ENCODE peak calls at places on chromosome 16, in five cellular contexts. N is bronchial epithelial cell; Z is CD4-positive, alpha-beta T cell; V is H1; D is fibroblast of the aortic adventitia. G is an unnamed sample.
A peak's percentile ranks its signal among the peaks of the same experiment; 100 is the strongest.

GRCh38 chr16:27202923-27203428 is 350 bp upstream of the KDM8 start:
- DNase-seq in N (no peak), Z (no peak), V (no peak), D (no peak), G (no peak)

GRCh38 chr16:28494141-28494851 is at the start of gene APOBR:
- DNase-seq in N (no peak), Z (peak; percentile 78), V (no peak), D (no peak), G (no peak)

GRCh38 chr16:89020068-89020924 is 43.3 kb upstream of the CBFA2T3 start:
- DNase-seq in N (no peak), Z (no peak), V (no peak), D (no peak), G (no peak)

GRCh38 chr16:88423448-88423850 is 29.6 kb upstream of the ZFPM1 start:
- DNase-seq in N (no peak), Z (no peak), V (no peak), D (no peak), G (no peak)

GRCh38 chr16:70737377-70738082 is 51.7 kb upstream of the MTSS2 start:
- DNase-seq in N (no peak), Z (peak; percentile 50), V (no peak), D (peak; percentile 91), G (peak; percentile 92)

GRCh38 chr16:4411684-4412083 is 4.7 kb downstream of the CORO7 start:
- DNase-seq in N (no peak), Z (no peak), V (no peak), D (no peak), G (no peak)

GRCh38 chr16:3696425-3697218 is 20.7 kb downstream of the TRAP1 start:
- DNase-seq in N (no peak), Z (no peak), V (no peak), D (peak; percentile 89), G (peak; percentile 96)

GRCh38 chr16:4415538-4416199 is 727 bp downstream of the CORO7 start:
- DNase-seq in N (no peak), Z (peak; percentile 53), V (no peak), D (no peak), G (no peak)

GRCh38 chr16:29848420-29849297 is 14.4 kb downstream of the CDIPT start:
- DNase-seq in N (peak; percentile 35), Z (peak; percentile 80), V (peak; percentile 33), D (peak; percentile 68), G (peak; percentile 48)

GRCh38 chr16:55499951-55500350 is 8.9 kb upstream of the LPCAT2 start:
- DNase-seq in N (peak; percentile 96), Z (no peak), V (no peak), D (peak; percentile 99), G (peak; percentile 99)

GRCh38 chr16:4373909-4374742 is 2.5 kb downstream of the VASN start:
- DNase-seq in N (peak; percentile 60), Z (no peak), V (no peak), D (peak; percentile 99), G (peak; percentile 98)

GRCh38 chr16:84608281-84608680 is 9.6 kb downstream of the COTL1 start:
- DNase-seq in N (no peak), Z (no peak), V (no peak), D (no peak), G (no peak)

GRCh38 chr16:84607061-84607460 is 10.8 kb downstream of the COTL1 start:
- DNase-seq in N (no peak), Z (no peak), V (no peak), D (no peak), G (no peak)

GRCh38 chr16:84606081-84606875 is 11.6 kb downstream of the COTL1 start:
- DNase-seq in N (no peak), Z (no peak), V (no peak), D (no peak), G (no peak)

GRCh38 chr16:84605339-84605848 is 12.5 kb downstream of the COTL1 start:
- DNase-seq in N (no peak), Z (no peak), V (no peak), D (peak; percentile 43), G (no peak)

DNA sequence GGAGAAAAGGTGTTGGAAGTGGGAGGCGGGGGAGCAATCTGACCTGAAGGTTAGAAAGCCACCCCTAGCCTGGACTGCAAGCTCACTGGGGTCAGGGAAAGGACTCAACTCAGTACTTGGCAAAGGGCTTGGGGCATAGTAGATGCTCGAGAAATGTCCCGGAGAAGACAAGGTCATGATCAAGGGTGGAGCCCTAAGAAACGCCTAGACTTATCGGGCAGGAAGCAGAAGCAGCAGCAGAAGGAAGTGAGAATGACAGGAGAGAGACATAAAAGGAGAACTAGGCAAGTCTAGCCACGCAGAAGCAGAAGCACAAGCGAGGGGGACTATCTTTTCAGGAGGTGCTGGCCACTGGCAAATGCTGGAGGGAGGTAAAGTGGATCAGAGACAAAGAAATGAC is 10.2 kb downstream of the COTL1 start:
- DNase-seq in N (no peak), Z (no peak), V (no peak), D (no peak), G (no peak)
- TF ChIP-seq CTCF in N (no peak), Z (no peak), V (no peak), D (no peak), G (no peak)

GRCh38 chr16:2586241-2586640 is 48.4 kb downstream of the PDPK1 start:
- DNase-seq in N (no peak), Z (no peak), V (no peak), D (no peak), G (no peak)
- TF ChIP-seq CTCF in N (peak; percentile 10), Z (no peak), V (peak; percentile 73), D (no peak), G (peak; percentile 54)

GRCh38 chr16:69465083-69465721 is 40.8 kb downstream of the CYB5B start:
- DNase-seq in N (no peak), Z (peak; percentile 3), V (no peak), D (peak; percentile 57), G (peak; percentile 88)
- TF ChIP-seq CTCF in N (no peak), Z (no peak), V (no peak), D (no peak), G (no peak)

GRCh38 chr16:49644143-49644460 is 211.8 kb downstream of the ZNF423 start:
- DNase-seq in N (no peak), Z (no peak), V (no peak), D (peak; percentile 54), G (no peak)
- TF ChIP-seq CTCF in N (no peak), Z (no peak), V (peak; percentile 32), D (peak; percentile 59), G (no peak)

GRCh38 chr16:10665166-10665565 is 29.6 kb downstream of the TEKT5 start:
- DNase-seq in N (no peak), Z (no peak), V (no peak), D (no peak), G (no peak)

GRCh38 chr16:10671729-10672128 is 23.0 kb downstream of the TEKT5 start:
- DNase-seq in N (no peak), Z (no peak), V (no peak), D (no peak), G (no peak)

GRCh38 chr16:10667239-10667638 is 27.5 kb downstream of the TEKT5 start:
- DNase-seq in N (no peak), Z (no peak), V (no peak), D (no peak), G (no peak)

GRCh38 chr16:10669791-10670190 is 24.9 kb downstream of the TEKT5 start:
- DNase-seq in N (no peak), Z (no peak), V (no peak), D (no peak), G (no peak)

GRCh38 chr16:10668322-10669045 is 26.2 kb downstream of the TEKT5 start:
- DNase-seq in N (no peak), Z (no peak), V (no peak), D (peak; percentile 19), G (no peak)
- TF ChIP-seq CTCF in N (peak; percentile 63), Z (no peak), V (peak; percentile 57), D (peak; percentile 55), G (peak; percentile 66)

GRCh38 chr16:66161942-66162341 is 204.5 kb upstream of the CDH5 start:
- DNase-seq in N (no peak), Z (no peak), V (no peak), D (no peak), G (no peak)

GRCh38 chr16:66164581-66164980 is 201.9 kb upstream of the CDH5 start:
- DNase-seq in N (no peak), Z (no peak), V (no peak), D (no peak), G (no peak)

GRCh38 chr16:66155933-66156332 is 210.6 kb upstream of the CDH5 start:
- DNase-seq in N (no peak), Z (no peak), V (no peak), D (no peak), G (no peak)

GRCh38 chr16:66156538-66156937 is 210.0 kb upstream of the CDH5 start:
- DNase-seq in N (no peak), Z (no peak), V (no peak), D (no peak), G (no peak)

GRCh38 chr16:66159987-66160386 is 206.5 kb upstream of the CDH5 start:
- DNase-seq in N (peak; percentile 14), Z (no peak), V (no peak), D (peak; percentile 50), G (no peak)
- TF ChIP-seq CTCF in N (peak; percentile 11), Z (no peak), V (no peak), D (peak; percentile 9), G (no peak)

GRCh38 chr16:585351-585750 is 4.5 kb upstream of the RAB40C start:
- DNase-seq in N (no peak), Z (no peak), V (no peak), D (no peak), G (no peak)
- TF ChIP-seq CTCF in N (peak; percentile 6), Z (no peak), V (peak; percentile 20), D (no peak), G (peak; percentile 17)

G was measured in HFFc6.